ENCODE peak calls at places on chromosome 16, in eight cellular contexts. W is substantia nigra; F is HCEC 1CT; A is stimulated activated CD8-positive, alpha-beta memory T cell treated with anti-CD3 and anti-CD28 coated beads, Interleukin-4, amount 100 ng/mL, for 48 hours; P is T-helper 1 cell; K is GF-D8; H is DMS153; S is HAP-1. Y is an unnamed sample.

GRCh38 chr16:86319871-86320270 is 190.5 kb upstream of the FOXF1 start:
- DNase-seq in W (no peak), K (no peak), F (no peak), P (no peak), S (no peak), A (no peak), H (no peak), Y (no peak)

GRCh38 chr16:3023415-3023668 is 400 bp downstream of the HCFC1R1 start:
- DNase-seq in S (no peak), F (peak), P (no peak), K (no peak), W (no peak), A (no peak), H (no peak), Y (no peak)

GRCh38 chr16:45454-45853 is 8.0 kb downstream of the POLR3K start:
- DNase-seq in A (no peak), W (no peak), F (no peak), S (no peak), P (no peak), H (no peak), K (no peak), Y (no peak)

GRCh38 chr16:69741951-69742904 is 12.5 kb downstream of the NOB1 start:
- DNase-seq in S (no peak), P (no peak), F (no peak), K (no peak), W (no peak), A (no peak), H (no peak), Y (no peak)

GRCh38 chr16:2716101-2716885 is 3.7 kb downstream of the PRSS27 start:
- DNase-seq in S (no peak), K (no peak), A (no peak), H (no peak), P (no peak), F (no peak), W (no peak), Y (no peak)

GRCh38 chr16:85528528-85529387 is 84.4 kb upstream of the GSE1 start:
- DNase-seq in K (no peak), A (peak), P (no peak), H (no peak), W (no peak), S (no peak), F (no peak), Y (no peak)

GRCh38 chr16:66298006-66298405 is 68.5 kb upstream of the CDH5 start:
- DNase-seq in A (no peak), K (no peak), S (no peak), P (no peak), W (no peak), F (no peak), H (no peak), Y (no peak)

GRCh38 chr16:87324411-87325275 is 7.5 kb upstream of the C16orf95 start:
- DNase-seq in S (no peak), K (no peak), P (no peak), A (peak), F (no peak), W (no peak), H (no peak), Y (peak)

GRCh38 chr16:85536073-85536410 is 77.1 kb upstream of the GSE1 start:
- DNase-seq in S (no peak), P (no peak), F (no peak), W (no peak), K (peak), A (no peak), H (no peak), Y (no peak)

GRCh38 chr16:80618862-80619648 is 78.3 kb downstream of the DYNLRB2 start:
- DNase-seq in F (no peak), S (no peak), W (no peak), A (no peak), H (no peak), K (no peak), P (no peak), Y (no peak)

GRCh38 chr16:69796285-69797118 is 34.4 kb downstream of the WWP2 start:
- DNase-seq in F (peak), A (peak), P (no peak), W (no peak), K (no peak), H (peak), S (peak), Y (peak)

Y was measured in neuronal stem cell.